ENCODE peak calls at places on chromosomes 3 and 15, in ten cellular contexts. W, S, M, F, V, T, L, U, H and K are unnamed samples.

GRCh38 chr3:108006077-108006675 is 84.7 kb downstream of the CD47 start:
- DNase-seq in W (no peak), S (peak; percentile 87), M (no peak), F (no peak), V (no peak), T (peak; percentile 94), L (peak; percentile 71), U (no peak), H (peak; percentile 47), K (no peak)

GRCh38 chr15:69422336-69422895 is 8.3 kb downstream of the KIF23 start:
- DNase-seq in W (no peak), S (no peak), M (no peak), F (no peak), V (no peak), T (no peak), L (peak; percentile 74), U (no peak), H (no peak), K (no peak)

GRCh38 chr15:56432304-56432703 is 32.6 kb downstream of the MNS1 start:
- DNase-seq in W (no peak), S (no peak), M (no peak), F (no peak), V (no peak), T (no peak), L (no peak), U (no peak), H (no peak), K (no peak)

GRCh38 chr3:63961891-63962290 is 49.7 kb upstream of the SCAANT1 start:
- DNase-seq in W (peak; percentile 68), S (no peak), M (peak; percentile 65), F (peak; percentile 73), V (no peak), T (peak; percentile 71), L (no peak), U (no peak), H (no peak), K (no peak)

GRCh38 chr3:101725192-101725889 is 927 bp downstream of the CEP97 start:
- DNase-seq in W (peak; percentile 5), S (peak; percentile 55), M (peak; percentile 58), F (peak; percentile 1), V (no peak), T (no peak), L (no peak), U (peak; percentile 63), H (peak; percentile 44), K (peak; percentile 31)

GRCh38 chr15:73594109-73594508 is 39.1 kb downstream of the NPTN start:
- DNase-seq in W (no peak), S (no peak), M (no peak), F (no peak), V (no peak), T (no peak), L (no peak), U (no peak), H (no peak), K (no peak)

GRCh38 chr15:38868326-38869114 is 303.9 kb upstream of the RASGRP1 start:
- DNase-seq in W (peak; percentile 94), S (peak; percentile 64), M (no peak), F (no peak), V (no peak), T (peak; percentile 93), L (peak; percentile 26), U (no peak), H (peak; percentile 22), K (no peak)

GRCh38 chr3:129663045-129663446 is 56.6 kb upstream of the PLXND1 start:
- DNase-seq in W (no peak), S (no peak), M (peak; percentile 69), F (no peak), V (no peak), T (peak; percentile 91), L (peak; percentile 86), U (peak; percentile 49), H (no peak), K (no peak)

GRCh38 chr3:72818092-72818721 is 30.0 kb downstream of the SHQ1 start:
- DNase-seq in W (peak; percentile 36), S (no peak), M (no peak), F (peak; percentile 11), V (no peak), T (peak; percentile 12), L (no peak), U (no peak), H (no peak), K (no peak)

GRCh38 chr15:29690765-29691475 is 131.3 kb downstream of the TJP1 start:
- DNase-seq in W (peak; percentile 53), S (no peak), M (no peak), F (no peak), V (no peak), T (peak; percentile 26), L (peak; percentile 3), U (no peak), H (no peak), K (no peak)

GRCh38 chr15:34079904-34080303 is 21.8 kb downstream of the EMC7 start:
- DNase-seq in W (no peak), S (no peak), M (no peak), F (no peak), V (no peak), T (no peak), L (no peak), U (no peak), H (no peak), K (no peak)

GRCh38 chr15:82045179-82045891 is 483 bp downstream of the MEX3B start:
- DNase-seq in W (peak; percentile 54), S (peak; percentile 43), M (peak; percentile 48), F (peak; percentile 6), V (no peak), T (peak; percentile 46), L (no peak), U (peak; percentile 79), H (peak; percentile 58), K (no peak)

GRCh38 chr3:110420158-110420641 is 651.4 kb upstream of the NECTIN3 start:
- DNase-seq in W (peak; percentile 90), S (no peak), M (no peak), F (no peak), V (no peak), T (peak; percentile 51), L (no peak), U (no peak), H (no peak), K (no peak)

GRCh38 chr3:64143399-64144130 is 81.7 kb downstream of the PRICKLE2 start:
- DNase-seq in W (peak; percentile 75), S (no peak), M (no peak), F (no peak), V (no peak), T (peak; percentile 79), L (no peak), U (peak; percentile 7), H (no peak), K (no peak)

GRCh38 chr3:100023150-100023549 is 91.2 kb downstream of the FILIP1L start:
- DNase-seq in W (peak; percentile 14), S (no peak), M (no peak), F (no peak), V (no peak), T (peak; percentile 43), L (no peak), U (no peak), H (no peak), K (no peak)

GRCh38 chr3:45545476-45545875 is 49.1 kb upstream of the LIMD1 start:
- DNase-seq in W (peak; percentile 45), S (no peak), M (no peak), F (no peak), V (no peak), T (no peak), L (no peak), U (peak; percentile 36), H (peak; percentile 46), K (peak; percentile 87)

GRCh38 chr3:191399918-191400317 is 61.0 kb upstream of the PYDC2 start:
- DNase-seq in W (no peak), S (no peak), M (peak; percentile 17), F (no peak), V (no peak), T (no peak), L (no peak), U (no peak), H (no peak), K (no peak)
- H3K27ac ChIP-seq in W (no peak overlapping the region), S (no peak overlapping the region), M (no peak overlapping the region), F (no peak overlapping the region), V (no peak overlapping the region), T (no peak overlapping the region), L (no peak overlapping the region), U (no peak overlapping the region), H (no peak overlapping the region), K (no peak overlapping the region)

DNA sequence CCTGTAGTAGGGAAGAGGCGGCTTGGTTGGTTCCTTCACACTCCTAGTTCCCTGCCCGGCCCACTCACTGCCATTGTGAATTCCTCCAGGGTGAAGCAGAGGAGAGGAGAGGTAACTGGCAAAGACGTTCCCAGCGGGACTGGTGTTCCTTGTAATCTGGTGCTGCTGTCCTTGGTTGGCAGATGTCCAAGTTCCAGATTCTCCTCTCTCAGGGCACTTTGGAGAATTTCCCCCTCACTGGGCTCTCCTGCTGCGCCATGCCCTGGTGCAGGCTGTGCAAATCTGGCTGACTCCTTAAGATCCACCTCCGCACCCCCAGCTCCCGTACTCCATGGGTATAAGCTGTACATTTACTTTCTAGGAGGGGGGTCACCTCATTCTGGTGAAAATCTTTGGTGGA is 37.3 kb downstream of the THSD4 start:
- DNase-seq in W (no peak), S (no peak), M (no peak), F (no peak), V (peak; percentile 88), T (no peak), L (no peak), U (no peak), H (no peak), K (no peak)
- H3K27ac ChIP-seq in W (no peak overlapping the region), S (no peak overlapping the region), M (no peak overlapping the region), F (no peak overlapping the region), V (no peak overlapping the region), T (no peak overlapping the region), L (no peak overlapping the region), U (no peak overlapping the region), H (peak overlapping the region; percentile 85), K (no peak overlapping the region)

DNA sequence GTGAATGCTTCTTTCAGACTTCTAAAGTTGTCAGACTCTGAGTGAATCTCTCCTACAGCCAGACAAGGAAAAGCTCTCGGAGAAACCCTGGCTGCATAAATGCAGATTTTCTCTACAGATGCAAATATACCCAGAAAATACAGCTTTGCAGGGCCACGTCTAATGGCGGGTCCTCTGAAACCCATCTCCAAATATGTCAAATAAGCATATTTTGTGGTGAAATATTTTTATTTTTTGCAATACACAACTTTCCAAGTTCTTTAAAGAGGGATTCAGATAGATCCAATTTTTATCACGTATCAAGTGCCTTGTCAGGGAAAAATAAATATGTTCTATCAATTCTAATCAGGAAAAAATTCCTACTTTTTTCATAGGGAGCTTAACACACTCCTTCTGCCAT is 229.4 kb downstream of the SI start:
- DNase-seq in W (no peak), S (no peak), M (peak; percentile 4), F (no peak), V (no peak), T (no peak), L (no peak), U (no peak), H (no peak), K (no peak)
- H3K27ac ChIP-seq in W (no peak overlapping the region), S (no peak overlapping the region), M (no peak overlapping the region), F (no peak overlapping the region), V (no peak overlapping the region), T (no peak overlapping the region), L (no peak overlapping the region), U (no peak overlapping the region), H (no peak overlapping the region), K (no peak overlapping the region)

GRCh38 chr3:62723636-62724217 is 151.5 kb downstream of the CADPS start:
- DNase-seq in W (no peak), S (no peak), M (peak; percentile 56), F (no peak), V (no peak), T (no peak), L (no peak), U (peak; percentile 74), H (no peak), K (no peak)
- H3K27ac ChIP-seq in W (no peak overlapping the region), S (no peak overlapping the region), M (no peak overlapping the region), F (no peak overlapping the region), V (no peak overlapping the region), T (no peak overlapping the region), L (no peak overlapping the region), U (peak overlapping the region; percentile 24), H (no peak overlapping the region), K (no peak overlapping the region)